ENCODE peak calls at places on chromosomes 6 and 20, in four cellular contexts. D is PC-3; I is CD8-positive, alpha-beta memory T cell; C is mesendoderm. L is an unnamed sample.

GRCh38 chr20:59818911-59819310 is 114.5 kb downstream of the SYCP2 start:
- DNase-seq in I (no peak), C (no peak), D (no peak), L (no peak)

GRCh38 chr6:167567142-167568033 is 242.5 kb downstream of the TTLL2 start:
- DNase-seq in I (no peak), C (no peak), D (peak), L (no peak)

GRCh38 chr20:38395165-38395564 is 40.0 kb downstream of the SNHG17 start:
- DNase-seq in I (no peak), C (no peak), D (no peak), L (no peak)

GRCh38 chr6:9437836-9438235 is 977.0 kb downstream of the TFAP2A start:
- DNase-seq in C (no peak), D (peak), I (no peak), L (no peak)

GRCh38 chr6:124676033-124676432 is 286.2 kb upstream of the RNF217 start:
- DNase-seq in C (no peak), D (no peak), I (no peak), L (no peak)

GRCh38 chr6:137692806-137693205 is 174.3 kb upstream of the TNFAIP3 start:
- DNase-seq in C (no peak), D (peak), I (no peak), L (no peak)

GRCh38 chr20:3890410-3890751 is 1.2 kb downstream of the PANK2 start:
- DNase-seq in C (no peak), D (peak), I (no peak), L (no peak)

GRCh38 chr6:149581349-149581748 is 15.2 kb downstream of the GINM1 start:
- DNase-seq in C (no peak), D (no peak), I (no peak), L (no peak)

GRCh38 chr6:111997078-111997862 is 56.6 kb upstream of the CCN6 start:
- DNase-seq in I (peak), D (peak), C (peak), L (peak)

GRCh38 chr6:99614430-99615161 is 8.0 kb downstream of the PRDM13 start:
- DNase-seq in D (no peak), I (no peak), C (peak), L (peak)

GRCh38 chr20:891121-892080 is 24.7 kb downstream of the ANGPT4 start:
- DNase-seq in C (no peak), I (no peak), D (no peak), L (no peak)

GRCh38 chr6:170053966-170054661 is 236.8 kb downstream of the DLL1 start:
- DNase-seq in I (no peak), D (no peak), C (no peak), L (no peak)

GRCh38 chr6:157774153-157775135 is 48.6 kb upstream of the SNX9 start:
- DNase-seq in I (no peak), C (no peak), D (peak), L (no peak)

GRCh38 chr6:97053643-97054411 is 129.3 kb downstream of the KLHL32 start:
- DNase-seq in D (peak), I (no peak), C (no peak), L (no peak)

GRCh38 chr6:139336488-139336887 is 38.0 kb downstream of the CITED2 start:
- DNase-seq in C (no peak), I (no peak), D (no peak), L (no peak)

GRCh38 chr20:1824177-1824576 is 71.0 kb upstream of the SIRPA start:
- DNase-seq in I (no peak), C (no peak), D (no peak), L (no peak)

GRCh38 chr6:10633216-10633615 is 61.2 kb downstream of the C6orf52 start:
- DNase-seq in C (peak), D (peak), I (no peak), L (no peak)

GRCh38 chr20:50788045-50788867 is 6.6 kb upstream of the BCAS4 start:
- DNase-seq in C (peak), I (no peak), D (peak), L (no peak)

GRCh38 chr20:51380401-51381385 is 161.8 kb downstream of the NFATC2 start:
- DNase-seq in D (no peak), C (peak), I (no peak), L (no peak)

GRCh38 chr6:45754432-45754831 is 261.2 kb downstream of the CLIC5 start:
- DNase-seq in D (no peak), I (no peak), C (no peak), L (no peak)

GRCh38 chr6:52103661-52104060 is 16.2 kb upstream of the PKHD1 start:
- DNase-seq in D (no peak), C (no peak), I (no peak), L (no peak)

GRCh38 chr6:13063300-13063918 is 264.9 kb downstream of the TBC1D7 start:
- DNase-seq in D (no peak), C (no peak), I (no peak), L (no peak)

GRCh38 chr6:170497845-170498281 is 55.2 kb downstream of the PSMB1 start:
- DNase-seq in C (peak), I (no peak), D (no peak), L (no peak)

GRCh38 chr20:36645998-36646397 is at the start of gene SLA2:
- DNase-seq in C (no peak), I (peak), D (no peak), L (peak)

GRCh38 chr20:61252601-61253263 is 671 bp downstream of the CDH4 start:
- DNase-seq in D (no peak), C (no peak), I (no peak), L (no peak)

GRCh38 chr20:63625771-63626423 is 1.0 kb downstream of the GMEB2 start:
- DNase-seq in C (peak), D (peak), I (no peak), L (peak)

GRCh38 chr20:14957416-14957815 is 620.0 kb upstream of the FLRT3 start:
- DNase-seq in I (no peak), C (peak), D (no peak), L (no peak)

GRCh38 chr20:12049125-12049524 is 131.4 kb downstream of the BTBD3 start:
- DNase-seq in D (peak), I (no peak), C (no peak), L (no peak)

GRCh38 chr20:47164076-47164634 is 192.3 kb downstream of the ZMYND8 start:
- DNase-seq in I (no peak), D (no peak), C (no peak), L (no peak)

GRCh38 chr20:49568491-49569151 is 684 bp upstream of the PTGIS start:
- DNase-seq in D (no peak), C (peak), I (no peak), L (no peak)

GRCh38 chr20:49570828-49571552 is 3.1 kb upstream of the PTGIS start:
- DNase-seq in D (peak), C (no peak), I (no peak), L (no peak)

GRCh38 chr20:49567421-49568256 is at the start of gene PTGIS:
- DNase-seq in I (no peak), C (peak), D (no peak), L (no peak)

GRCh38 chr20:49570161-49570827 is 2.4 kb upstream of the PTGIS start:
- DNase-seq in C (no peak), I (no peak), D (no peak), L (no peak)

GRCh38 chr20:49569403-49570115 is 1.6 kb upstream of the PTGIS start:
- DNase-seq in I (no peak), C (peak), D (no peak), L (no peak)
- H3K27ac ChIP-seq in I (no peak), C (peak), D (no peak), L (no peak)

GRCh38 chr6:43490523-43490939 is 13.2 kb downstream of the TJAP1 start:
- DNase-seq in C (no peak), D (no peak), I (no peak), L (no peak)
- H3K27ac ChIP-seq in C (no peak), D (no peak), I (no peak), L (no peak)

GRCh38 chr6:79079425-79080130 is 1.5 kb upstream of the PHIP start:
- DNase-seq in D (peak), I (no peak), C (peak), L (no peak)
- H3K27ac ChIP-seq in D (no peak), I (peak), C (no peak), L (peak)

GRCh38 chr6:32183483-32184083 is 470 bp downstream of the AGER start:
- DNase-seq in I (no peak), D (no peak), C (no peak), L (no peak)

GRCh38 chr6:32184084-32184640 is at the start of gene AGER:
- DNase-seq in C (no peak), D (no peak), I (no peak), L (no peak)

GRCh38 chr6:32181890-32182529 is 2.0 kb downstream of the AGER start:
- DNase-seq in C (no peak), D (no peak), I (no peak), L (no peak)

GRCh38 chr6:32182617-32183016 is 1.4 kb downstream of the AGER start:
- DNase-seq in I (no peak), D (no peak), C (no peak), L (no peak)

GRCh38 chr6:32183030-32183429 is 1.0 kb downstream of the AGER start:
- DNase-seq in I (no peak), C (no peak), D (no peak), L (no peak)
- H3K27ac ChIP-seq in I (no peak), C (no peak), D (no peak), L (no peak)

GRCh38 chr6:129094147-129094546 is 211.2 kb downstream of the LAMA2 start:
- DNase-seq in D (no peak), C (no peak), I (no peak), L (no peak)
- H3K27ac ChIP-seq in D (no peak), C (no peak), I (no peak), L (no peak)

GRCh38 chr6:55758156-55758942 is 117.0 kb downstream of the BMP5 start:
- DNase-seq in I (no peak), D (peak), C (no peak), L (no peak)
- H3K27ac ChIP-seq in I (no peak), D (peak), C (no peak), L (no peak)

DNA sequence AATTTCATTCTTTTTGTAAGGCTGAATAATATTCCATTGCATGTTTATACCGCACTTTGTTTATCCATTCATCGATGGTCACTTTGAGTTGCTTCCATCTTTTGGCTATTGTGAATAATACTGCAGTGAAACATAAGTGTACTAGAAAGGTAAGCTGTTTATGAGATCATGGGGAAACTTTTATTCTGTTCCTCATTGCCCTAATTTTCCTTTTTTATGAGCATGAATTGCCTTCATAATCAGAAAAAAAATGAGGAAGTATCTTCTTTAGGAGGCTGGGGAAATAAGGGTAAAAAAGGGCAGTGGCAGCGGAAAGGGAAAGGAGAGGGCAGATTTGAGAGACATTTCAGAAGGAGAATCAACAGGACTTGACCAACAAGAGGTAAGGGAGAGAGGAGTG is 14.3 kb upstream of the SERINC3 start:
- DNase-seq in D (no peak), I (no peak), C (no peak), L (no peak)
- H3K27ac ChIP-seq in D (no peak), I (no peak), C (no peak), L (no peak)

GRCh38 chr6:116954938-116955337 is 77.9 kb downstream of the RFX6 start:
- DNase-seq in C (no peak), I (no peak), D (no peak), L (no peak)

GRCh38 chr6:116945809-116946208 is 68.8 kb downstream of the RFX6 start:
- DNase-seq in I (no peak), C (no peak), D (peak), L (no peak)

GRCh38 chr6:116948535-116949304 is 71.7 kb downstream of the RFX6 start:
- DNase-seq in I (no peak), D (no peak), C (no peak), L (no peak)

GRCh38 chr6:116954335-116954734 is 77.3 kb downstream of the RFX6 start:
- DNase-seq in C (no peak), D (no peak), I (no peak), L (no peak)

GRCh38 chr6:116949964-116950363 is 72.9 kb downstream of the RFX6 start:
- DNase-seq in I (no peak), D (no peak), C (peak), L (no peak)
- H3K27ac ChIP-seq in I (no peak), D (no peak), C (no peak), L (no peak)